ENCODE peak calls at places on chromosomes 7 and 10, in four cellular contexts. One of them, this sample, is unnamed.

GRCh38 chr10:78248651-78249464 is 215.2 kb downstream of the RPS24 start:
- DNase-seq in A549: no peak
- DNase-seq in HepG2: no peak
- DNase-seq in HCT116: no peak
- DNase-seq in this sample: no peak

GRCh38 chr10:11164806-11165590 is 147.3 kb downstream of the CELF2 start:
- DNase-seq in A549: no peak
- DNase-seq in HepG2: no peak
- DNase-seq in HCT116: no peak
- DNase-seq in this sample: peak; percentile 69

GRCh38 chr10:34801066-34801738 is 13.9 kb downstream of the PARD3 start:
- DNase-seq in A549: no peak
- DNase-seq in HepG2: no peak
- DNase-seq in HCT116: no peak
- DNase-seq in this sample: no peak

GRCh38 chr10:126111562-126111961 is 215.2 kb downstream of the FANK1 start:
- DNase-seq in A549: no peak
- DNase-seq in HepG2: no peak
- DNase-seq in HCT116: no peak
- DNase-seq in this sample: no peak

GRCh38 chr7:5428470-5429252 is 5.0 kb upstream of the TNRC18 start:
- DNase-seq in A549: no peak
- DNase-seq in HepG2: peak; percentile 78
- DNase-seq in HCT116: no peak
- DNase-seq in this sample: peak; percentile 62

GRCh38 chr7:81232084-81232799 is 313.4 kb upstream of the SEMA3C start:
- DNase-seq in A549: no peak
- DNase-seq in HepG2: no peak
- DNase-seq in HCT116: no peak
- DNase-seq in this sample: peak; percentile 26

GRCh38 chr10:44920252-44920651 is 9.1 kb downstream of the TMEM72 start:
- DNase-seq in A549: no peak
- DNase-seq in HepG2: no peak
- DNase-seq in HCT116: no peak
- DNase-seq in this sample: no peak

GRCh38 chr10:43785252-43785651 is 136.6 kb upstream of the ZNF32 start:
- DNase-seq in A549: no peak
- DNase-seq in HepG2: peak; percentile 21
- DNase-seq in HCT116: peak; percentile 4
- DNase-seq in this sample: no peak

GRCh38 chr7:66952343-66953043 is 31.5 kb downstream of the TMEM248 start:
- DNase-seq in A549: peak; percentile 86
- DNase-seq in HepG2: peak; percentile 23
- DNase-seq in HCT116: peak; percentile 52
- DNase-seq in this sample: no peak

GRCh38 chr7:127477285-127478039 is 85.0 kb upstream of the ZNF800 start:
- DNase-seq in A549: no peak
- DNase-seq in HepG2: no peak
- DNase-seq in HCT116: no peak
- DNase-seq in this sample: no peak

GRCh38 chr10:121154846-121155245 is 303.7 kb downstream of the WDR11 start:
- DNase-seq in A549: no peak
- DNase-seq in HepG2: peak; percentile 72
- DNase-seq in HCT116: no peak
- DNase-seq in this sample: no peak

GRCh38 chr10:62938672-62939071 is 122.5 kb upstream of the EGR2 start:
- DNase-seq in A549: no peak
- DNase-seq in HepG2: no peak
- DNase-seq in HCT116: no peak
- DNase-seq in this sample: no peak

GRCh38 chr10:96468845-96469244 is 44.9 kb downstream of the TLL2 start:
- DNase-seq in A549: no peak
- DNase-seq in HepG2: no peak
- DNase-seq in HCT116: no peak
- DNase-seq in this sample: peak; percentile 51

GRCh38 chr10:46557319-46558140 is 1.1 kb upstream of the GPRIN2 start:
- DNase-seq in A549: peak; percentile 38
- DNase-seq in HepG2: no peak
- DNase-seq in HCT116: no peak
- DNase-seq in this sample: no peak

GRCh38 chr10:122062831-122063674 is 74.1 kb downstream of the TACC2 start:
- DNase-seq in A549: peak; percentile 95
- DNase-seq in HepG2: peak; percentile 97
- DNase-seq in HCT116: peak; percentile 91
- DNase-seq in this sample: peak; percentile 36

GRCh38 chr7:105906690-105907089 is 30.3 kb upstream of the ATXN7L1 start:
- DNase-seq in A549: no peak
- DNase-seq in HepG2: no peak
- DNase-seq in HCT116: no peak
- DNase-seq in this sample: no peak

GRCh38 chr10:28587270-28587969 is 54.5 kb downstream of the WAC start:
- DNase-seq in A549: no peak
- DNase-seq in HepG2: no peak
- DNase-seq in HCT116: no peak
- DNase-seq in this sample: no peak

GRCh38 chr10:117539271-117539876 is 3.2 kb upstream of the EMX2 start:
- DNase-seq in A549: no peak
- DNase-seq in HepG2: no peak
- DNase-seq in HCT116: no peak
- DNase-seq in this sample: no peak

GRCh38 chr7:39336457-39336856 is 229.7 kb upstream of the YAE1 start:
- DNase-seq in A549: no peak
- DNase-seq in HepG2: no peak
- DNase-seq in HCT116: no peak
- DNase-seq in this sample: no peak

GRCh38 chr10:27153855-27154198 is 357 bp downstream of the YME1L1 start:
- DNase-seq in A549: peak; percentile 28
- DNase-seq in HepG2: peak; percentile 16
- DNase-seq in HCT116: no peak
- DNase-seq in this sample: peak; percentile 47

GRCh38 chr7:128221929-128222403 is 19.1 kb upstream of the LEP start:
- DNase-seq in A549: peak; percentile 57
- DNase-seq in HepG2: no peak
- DNase-seq in HCT116: peak; percentile 47
- DNase-seq in this sample: peak; percentile 69

GRCh38 chr7:130386876-130387275 is 6.6 kb downstream of the CPA1 start:
- DNase-seq in A549: no peak
- DNase-seq in HepG2: no peak
- DNase-seq in HCT116: no peak
- DNase-seq in this sample: no peak

GRCh38 chr10:31808258-31809218 is 120.1 kb downstream of the ARHGAP12 start:
- DNase-seq in A549: no peak
- DNase-seq in HepG2: peak; percentile 21
- DNase-seq in HCT116: peak; percentile 6
- DNase-seq in this sample: peak; percentile 32

GRCh38 chr7:98202367-98203195 is 8.7 kb upstream of the BHLHA15 start:
- DNase-seq in A549: no peak
- DNase-seq in HepG2: no peak
- DNase-seq in HCT116: no peak
- DNase-seq in this sample: no peak

GRCh38 chr10:62744136-62744535 is 60.4 kb upstream of the ADO start:
- DNase-seq in A549: no peak
- DNase-seq in HepG2: no peak
- DNase-seq in HCT116: no peak
- DNase-seq in this sample: no peak

GRCh38 chr10:86756511-86757109 is at the start of gene BMPR1A:
- DNase-seq in A549: no peak
- DNase-seq in HepG2: no peak
- DNase-seq in HCT116: no peak
- DNase-seq in this sample: peak; percentile 82

GRCh38 chr7:148156248-148156647 is 434.3 kb upstream of the C7orf33 start:
- DNase-seq in A549: no peak
- DNase-seq in HepG2: no peak
- DNase-seq in HCT116: no peak
- DNase-seq in this sample: no peak

GRCh38 chr10:104308439-104308903 is 29.8 kb downstream of the ITPRIP start:
- DNase-seq in A549: no peak
- DNase-seq in HepG2: no peak
- DNase-seq in HCT116: no peak
- DNase-seq in this sample: no peak

GRCh38 chr10:131963811-131964210 is 17.9 kb downstream of the BNIP3 start:
- DNase-seq in A549: no peak
- DNase-seq in HepG2: no peak
- DNase-seq in HCT116: no peak
- DNase-seq in this sample: no peak

GRCh38 chr10:77902159-77902558 is 24.4 kb downstream of the DLG5 start:
- DNase-seq in A549: no peak
- DNase-seq in HepG2: no peak
- DNase-seq in HCT116: no peak
- DNase-seq in this sample: no peak

GRCh38 chr10:125720002-125720382 is 483 bp downstream of the EDRF1 start:
- DNase-seq in A549: no peak
- DNase-seq in HepG2: peak; percentile 7
- DNase-seq in HCT116: no peak
- DNase-seq in this sample: no peak

GRCh38 chr10:2077231-2077630 is 339.9 kb upstream of the ADARB2 start:
- DNase-seq in A549: no peak
- DNase-seq in HepG2: no peak
- DNase-seq in HCT116: no peak
- DNase-seq in this sample: no peak

GRCh38 chr10:114874827-114875541 is 53.4 kb downstream of the FHIP2A start:
- DNase-seq in A549: no peak
- DNase-seq in HepG2: peak; percentile 19
- DNase-seq in HCT116: no peak
- DNase-seq in this sample: peak; percentile 61

GRCh38 chr7:66460921-66461361 is 167.7 kb upstream of the KCTD7 start:
- DNase-seq in A549: no peak
- DNase-seq in HepG2: no peak
- DNase-seq in HCT116: no peak
- DNase-seq in this sample: no peak

GRCh38 chr10:75234683-75235374 is 928 bp downstream of the COMTD1 start:
- DNase-seq in A549: no peak
- DNase-seq in HepG2: no peak
- DNase-seq in HCT116: no peak
- DNase-seq in this sample: peak; percentile 59

GRCh38 chr10:75234017-75234682 is 1.6 kb downstream of the COMTD1 start:
- DNase-seq in A549: peak; percentile 90
- DNase-seq in HepG2: peak; percentile 44
- DNase-seq in HCT116: peak; percentile 87
- DNase-seq in this sample: peak; percentile 95

GRCh38 chr10:75233444-75234016 is 2.2 kb downstream of the COMTD1 start:
- DNase-seq in A549: no peak
- DNase-seq in HepG2: no peak
- DNase-seq in HCT116: no peak
- DNase-seq in this sample: peak; percentile 59

GRCh38 chr10:75236178-75236825 is 545 bp upstream of the COMTD1 start:
- DNase-seq in A549: no peak
- DNase-seq in HepG2: no peak
- DNase-seq in HCT116: no peak
- DNase-seq in this sample: no peak

GRCh38 chr10:75235375-75236177 is at the start of gene COMTD1:
- DNase-seq in A549: peak; percentile 95
- DNase-seq in HepG2: peak; percentile 87
- DNase-seq in HCT116: peak; percentile 87
- DNase-seq in this sample: peak; percentile 95
- TF ChIP-seq REST in A549: no peak
- TF ChIP-seq REST in HepG2: no peak
- TF ChIP-seq REST in HCT116: no peak
- TF ChIP-seq REST in this sample: no peak

DNA sequence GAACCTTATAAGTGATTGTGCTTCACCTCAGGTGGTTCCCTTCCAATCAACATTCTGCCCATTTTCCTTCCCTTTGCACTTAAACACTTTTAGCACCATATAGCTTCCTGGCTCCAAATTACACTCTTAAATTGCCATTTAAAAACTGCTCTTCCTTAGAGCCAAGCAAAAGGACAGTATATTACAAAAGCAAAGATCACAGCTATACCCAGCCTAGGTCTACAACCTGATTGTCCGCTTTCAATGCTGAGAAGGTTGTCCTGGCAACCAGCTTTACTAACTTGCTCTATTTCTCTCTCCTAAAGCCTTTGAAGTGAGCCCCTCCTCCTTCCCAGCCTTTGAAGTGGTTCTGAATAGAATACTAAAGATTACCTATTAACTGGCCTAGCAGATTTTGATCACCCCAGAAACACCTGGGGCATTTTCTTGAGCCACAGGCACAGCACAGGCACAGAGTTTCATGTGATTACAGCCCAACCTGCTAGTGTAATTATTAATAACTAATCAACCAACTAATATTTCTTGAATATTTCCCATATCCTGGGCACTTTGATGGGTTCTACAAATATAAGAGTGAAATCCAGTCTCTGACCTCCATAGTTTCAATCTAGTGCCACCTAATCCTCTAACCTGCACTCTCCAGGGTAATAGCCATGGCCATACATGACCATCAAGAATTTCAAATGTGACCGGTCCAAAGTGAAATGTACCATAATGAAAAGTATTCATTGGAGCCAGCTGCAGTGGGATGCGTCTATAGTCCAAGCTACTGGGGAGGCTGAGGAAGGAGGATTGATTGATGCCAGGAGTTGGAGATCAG is 63.6 kb upstream of the TRIM24 start:
- DNase-seq in A549: peak; percentile 18
- DNase-seq in HepG2: peak; percentile 100
- DNase-seq in HCT116: no peak
- DNase-seq in this sample: no peak
- TF ChIP-seq RAD21 in A549: no peak
- TF ChIP-seq RAD21 in HepG2: peak; percentile 32
- TF ChIP-seq RAD21 in HCT116: no peak
- TF ChIP-seq RAD21 in this sample: no peak

GRCh38 chr10:93225938-93226337 is 152.2 kb downstream of the CYP26A1 start:
- DNase-seq in A549: no peak
- DNase-seq in HepG2: no peak
- DNase-seq in HCT116: no peak
- DNase-seq in this sample: peak; percentile 21
- TF ChIP-seq REST in A549: no peak
- TF ChIP-seq REST in HepG2: no peak
- TF ChIP-seq REST in HCT116: no peak
- TF ChIP-seq REST in this sample: no peak

GRCh38 chr7:36408589-36408988 is 18.9 kb downstream of the ANLN start:
- DNase-seq in A549: no peak
- DNase-seq in HepG2: no peak
- DNase-seq in HCT116: no peak
- DNase-seq in this sample: no peak
- TF ChIP-seq RAD21 in A549: no peak
- TF ChIP-seq RAD21 in HepG2: no peak
- TF ChIP-seq RAD21 in HCT116: no peak
- TF ChIP-seq RAD21 in this sample: no peak